ENCODE peak calls at places on chromosomes 16 and 17, in ten cellular contexts. R is transverse colon, O is T-helper 17 cell, N is A549, K is H9, C is K562, U is GM23248, P is heart right ventricle, W is kidney, E is BE2C. I is an unnamed sample. For H3K9me3, the result is how much of the 10 kb centered on the place peaks cover.

GRCh38 chr17:14048169-14048568 is 21.1 kb upstream of the COX10 start:
- DNase-seq in C (peak), P (no peak), R (no peak), E (no peak), O (no peak), U (peak), N (peak), K (no peak), W (no peak), I (no peak)

GRCh38 chr17:39700148-39700987 is 504 bp downstream of the ERBB2 start:
- DNase-seq in C (no peak), E (no peak), U (peak), O (no peak), R (no peak), W (peak), P (no peak), N (peak), K (no peak), I (no peak)

GRCh38 chr17:78888911-78889496 is 14.0 kb downstream of the CEP295NL start:
- DNase-seq in C (no peak), K (no peak), N (no peak), R (no peak), U (no peak), O (no peak), W (no peak), P (no peak), E (no peak), I (no peak)

GRCh38 chr17:82271401-82271800 is 2.1 kb downstream of the CSNK1D start:
- DNase-seq in R (no peak), U (no peak), C (no peak), P (no peak), W (no peak), E (no peak), K (no peak), O (no peak), N (no peak), I (no peak)

GRCh38 chr16:79008869-79009179 is 591.7 kb downstream of the MAF start:
- DNase-seq in C (no peak), O (no peak), U (no peak), W (no peak), E (no peak), R (no peak), P (no peak), N (no peak), K (no peak), I (no peak)

GRCh38 chr16:55035037-55035436 is 104.4 kb downstream of the IRX5 start:
- DNase-seq in O (no peak), U (peak), N (peak), E (peak), K (peak), C (peak), W (no peak), P (no peak), R (no peak), I (no peak)

GRCh38 chr17:37478187-37478586 is 11.5 kb upstream of the DUSP14 start:
- DNase-seq in P (peak), O (no peak), W (no peak), R (no peak), N (no peak), C (no peak), K (no peak), U (peak), E (no peak), I (no peak)

GRCh38 chr16:5075637-5076036 is 4.0 kb downstream of the ALG1 start:
- DNase-seq in W (no peak), U (no peak), P (no peak), E (no peak), K (no peak), R (no peak), O (no peak), C (peak), N (no peak), I (no peak)

GRCh38 chr17:45977976-45978626 is 20.9 kb upstream of the STH start:
- DNase-seq in N (no peak), U (no peak), R (no peak), E (no peak), W (peak), C (no peak), P (no peak), K (no peak), O (no peak), I (no peak)

GRCh38 chr17:64315032-64315490 is 52.0 kb upstream of the TEX2 start:
- DNase-seq in U (peak), N (no peak), W (peak), R (peak), C (no peak), E (no peak), O (no peak), K (no peak), P (peak), I (no peak)

GRCh38 chr17:55053855-55054254 is 85.3 kb downstream of the STXBP4 start:
- DNase-seq in O (no peak), P (no peak), K (no peak), E (no peak), N (no peak), W (no peak), C (no peak), U (peak), R (no peak), I (no peak)

GRCh38 chr17:78527345-78527744 is 49.9 kb downstream of the DNAH17 start:
- DNase-seq in E (no peak), K (no peak), P (no peak), O (no peak), C (no peak), N (no peak), R (no peak), W (no peak), U (no peak), I (no peak)

GRCh38 chr16:79209308-79209707 is 391.2 kb downstream of the MAF start:
- DNase-seq in O (no peak), R (no peak), P (no peak), K (no peak), W (no peak), C (no peak), E (no peak), N (no peak), U (no peak), I (no peak)

GRCh38 chr17:75457047-75457654 is 716 bp downstream of the TMEM94 start:
- DNase-seq in E (peak), K (peak), O (no peak), U (peak), P (peak), N (no peak), C (peak), W (peak), R (no peak), I (no peak)

GRCh38 chr16:67993207-67994036 is 5.9 kb downstream of the DPEP2 start:
- DNase-seq in R (peak), E (peak), O (peak), N (peak), K (peak), C (peak), U (peak), P (peak), W (peak), I (peak)

GRCh38 chr16:73069581-73070262 is 21.8 kb upstream of the ZFHX3 start:
- DNase-seq in E (no peak), K (no peak), N (no peak), O (no peak), R (no peak), U (no peak), P (no peak), W (no peak), C (no peak), I (no peak)

DNA sequence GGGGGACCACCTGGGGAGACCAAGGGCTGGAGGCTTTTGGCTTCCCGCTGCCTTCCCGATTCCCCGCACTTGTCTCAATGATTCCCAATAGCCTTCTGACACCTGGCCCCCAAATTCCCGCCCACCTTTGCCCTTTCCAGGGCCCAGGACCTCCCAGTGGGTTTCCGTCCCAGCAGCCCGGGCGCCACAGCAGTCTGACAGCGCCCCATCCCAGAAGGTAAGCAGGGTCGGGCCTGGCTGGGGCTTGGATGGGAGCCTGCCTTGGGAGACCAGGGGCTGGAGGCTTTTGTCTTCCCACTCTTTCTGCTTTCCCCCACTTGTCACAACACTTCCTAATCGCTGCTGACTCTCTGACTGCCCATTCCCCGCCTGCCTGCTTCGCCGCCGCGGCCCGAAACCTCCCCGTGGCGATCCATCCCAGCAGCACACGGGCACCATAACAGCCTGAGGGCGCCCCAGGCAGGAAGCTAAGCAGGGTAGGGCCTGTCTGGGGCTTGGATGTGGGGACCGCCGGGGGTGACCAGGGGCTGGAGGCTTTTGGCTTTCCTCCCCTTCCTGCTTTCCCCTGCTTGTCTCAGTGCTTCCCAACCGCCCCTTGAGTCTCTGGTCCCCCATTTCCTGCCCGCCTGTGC is 2289.3 kb downstream of the TP53TG3F start:
- DNase-seq in E (no peak), P (no peak), R (no peak), N (no peak), K (no peak), C (no peak), W (no peak), O (no peak), U (no peak), I (no peak)
- H3K9me3 ChIP-seq in E (under half), P (under half), R (under half), N (under half), K (half or more), C (under half), W (under half), O (under half), U (under half), I (half or more)

DNA sequence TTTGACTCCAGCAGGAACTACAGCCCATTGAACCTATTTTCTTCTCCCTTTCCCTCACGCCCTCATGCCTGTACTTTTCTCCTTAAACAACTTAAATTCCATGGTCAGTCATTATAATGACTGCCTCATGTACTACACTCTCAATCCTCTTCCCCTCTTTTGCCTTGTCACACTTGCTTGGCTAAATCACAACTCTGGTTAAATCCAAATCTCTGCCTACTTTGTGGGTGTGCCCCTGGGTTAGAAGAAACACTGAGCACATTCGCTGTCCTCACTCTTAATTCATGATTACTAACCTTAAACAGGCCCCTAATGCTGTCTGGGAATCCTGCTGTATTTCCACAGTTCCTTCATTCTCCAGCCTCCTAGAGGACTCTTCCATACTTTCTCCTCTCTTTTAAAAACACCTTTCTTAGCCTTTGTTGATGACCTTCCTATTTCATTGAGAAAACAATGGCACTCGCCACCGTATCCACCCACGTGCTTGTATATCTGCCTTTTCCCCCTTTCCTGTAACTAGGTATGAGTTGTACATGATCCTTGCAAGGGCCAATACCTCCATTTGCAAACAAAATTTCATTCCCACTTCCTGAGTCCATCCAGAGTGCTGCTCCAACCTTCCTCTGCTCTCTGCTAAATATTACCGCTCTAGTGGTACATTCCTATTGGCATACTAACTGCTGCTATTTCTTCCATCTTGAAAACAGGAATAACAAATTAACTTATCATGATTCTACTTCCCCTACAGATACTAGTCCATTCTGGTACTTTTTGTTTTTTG is 28.9 kb downstream of the ZNRF1 start:
- DNase-seq in C (no peak), P (no peak), U (peak), N (no peak), E (no peak), W (no peak), R (no peak), K (no peak), O (no peak), I (no peak)
- H3K9me3 ChIP-seq in C (under half), P (under half), U (under half), N (under half), E (under half), W (under half), R (under half), K (under half), O (under half), I (under half)

DNA sequence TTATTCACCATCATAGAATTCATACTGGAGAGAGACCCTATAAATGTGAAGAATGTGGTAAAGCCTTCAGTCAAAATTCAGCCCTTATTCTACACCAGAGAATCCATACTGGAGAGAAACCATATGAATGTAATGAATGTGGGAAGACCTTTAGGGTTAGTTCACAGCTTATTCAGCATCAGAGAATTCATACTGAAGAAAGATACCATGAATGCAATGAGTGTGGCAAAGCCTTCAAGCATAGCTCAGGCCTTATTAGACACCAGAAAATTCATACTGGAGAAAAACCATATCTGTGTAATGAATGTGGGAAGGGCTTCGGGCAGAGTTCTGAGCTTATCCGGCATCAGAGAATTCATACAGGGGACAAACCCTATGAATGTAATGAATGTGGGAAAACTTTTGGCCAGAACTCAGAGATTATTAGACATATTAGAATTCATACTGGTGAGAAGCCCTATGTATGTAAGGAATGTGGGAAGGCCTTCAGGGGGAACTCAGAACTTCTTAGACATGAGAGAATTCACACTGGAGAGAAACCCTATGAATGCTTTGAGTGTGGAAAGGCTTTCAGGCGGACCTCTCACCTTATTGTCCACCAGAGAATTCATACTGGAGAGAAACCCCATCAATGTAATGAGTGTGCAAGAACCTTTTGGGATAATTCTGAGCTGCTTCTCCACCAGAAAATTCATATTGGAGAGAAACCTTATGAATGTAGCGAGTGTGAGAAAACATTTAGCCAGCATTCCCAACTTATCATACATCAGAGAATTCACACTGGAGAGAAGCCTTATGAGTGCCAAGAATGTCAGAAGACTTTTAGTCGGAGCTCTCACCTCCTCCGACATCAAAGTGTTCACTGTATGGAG is 14.1 kb downstream of the ZFP3 start:
- DNase-seq in C (no peak), N (no peak), K (no peak), P (no peak), O (no peak), R (no peak), E (no peak), U (no peak), W (no peak), I (no peak)
- H3K9me3 ChIP-seq in C (under half), N (half or more), K (half or more), P (half or more), O (half or more), R (half or more), E (under half), U (under half), W (half or more), I (half or more)

GRCh38 chr17:41144846-41145245 is 4.5 kb upstream of the KRTAP4-6 start:
- DNase-seq in U (no peak), P (no peak), W (no peak), E (no peak), R (no peak), K (no peak), O (no peak), N (no peak), C (no peak), I (no peak)

GRCh38 chr17:41145261-41145660 is 4.4 kb downstream of the KRTAP4-5 start:
- DNase-seq in C (no peak), O (no peak), U (no peak), N (no peak), K (no peak), P (no peak), E (no peak), W (no peak), R (no peak), I (no peak)

GRCh38 chr17:41140360-41141132 is at the start of gene KRTAP4-6:
- DNase-seq in C (no peak), W (no peak), E (no peak), K (no peak), R (no peak), P (no peak), O (no peak), U (peak), N (no peak), I (peak)

DNA sequence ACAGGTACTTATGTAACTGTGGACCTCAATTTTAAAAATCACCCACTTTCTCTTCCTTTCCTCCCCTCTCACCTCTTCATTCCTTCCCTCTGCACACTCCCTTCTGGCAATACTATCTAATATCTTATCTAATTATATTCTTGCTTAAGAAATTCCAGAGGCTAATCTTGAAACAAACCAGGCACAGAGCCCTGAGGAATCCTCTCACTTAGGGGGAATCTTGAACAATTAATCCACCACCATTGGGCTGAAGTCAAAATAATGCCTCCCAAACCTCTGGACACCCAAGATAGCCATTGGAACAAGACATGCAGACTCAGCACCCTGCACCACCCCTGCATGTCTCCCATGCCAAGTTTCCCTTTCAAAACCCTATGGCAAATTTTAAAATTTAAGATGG is 1.0 kb upstream of the KRTAP4-6 start:
- DNase-seq in N (no peak), P (no peak), R (no peak), E (no peak), C (no peak), U (no peak), W (no peak), O (no peak), K (no peak), I (no peak)
- H3K9me3 ChIP-seq in N (under half), P (under half), R (under half), E (under half), C (under half), U (under half), W (under half), O (under half), K (under half), I (under half)

GRCh38 chr17:59003860-59004259 is 102.8 kb downstream of the TRIM37 start:
- DNase-seq in C (no peak), W (no peak), P (no peak), U (no peak), N (no peak), O (no peak), R (no peak), K (no peak), E (no peak), I (no peak)

GRCh38 chr17:59000022-59000421 is 106.7 kb downstream of the TRIM37 start:
- DNase-seq in W (no peak), K (no peak), O (no peak), N (no peak), R (no peak), U (no peak), E (no peak), C (no peak), P (no peak), I (no peak)

GRCh38 chr17:59001158-59001814 is 105.4 kb downstream of the TRIM37 start:
- DNase-seq in C (peak), U (peak), P (peak), O (peak), E (no peak), R (peak), W (no peak), K (peak), N (no peak), I (no peak)

GRCh38 chr17:59002848-59003247 is 103.8 kb downstream of the TRIM37 start:
- DNase-seq in R (no peak), P (no peak), C (no peak), W (no peak), N (no peak), E (no peak), O (no peak), K (no peak), U (peak), I (no peak)

DNA sequence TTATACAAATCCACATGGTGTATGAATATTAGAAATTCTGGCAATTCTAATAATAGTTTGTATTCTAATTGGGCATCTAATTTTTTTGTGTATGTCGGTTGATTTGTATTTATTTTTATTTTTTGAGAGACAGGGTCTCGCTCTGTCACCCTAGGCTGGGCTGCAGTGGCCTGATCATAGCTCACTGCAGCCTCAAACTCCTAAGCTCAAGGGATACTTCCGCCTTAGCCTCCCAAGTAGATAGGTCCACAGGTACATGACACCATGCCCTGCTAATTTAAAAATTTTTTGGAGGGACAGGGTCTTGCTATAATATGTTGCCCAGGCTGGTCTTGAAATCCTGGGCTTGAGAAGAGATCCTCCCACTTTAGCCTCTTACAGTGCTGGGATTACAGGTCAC is 104.6 kb downstream of the TRIM37 start:
- DNase-seq in O (no peak), R (no peak), W (no peak), P (no peak), E (no peak), U (no peak), C (no peak), N (no peak), K (no peak), I (no peak)
- H3K9me3 ChIP-seq in O (under half), R (under half), W (under half), P (under half), E (under half), U (under half), C (under half), N (under half), K (under half), I (under half)

DNA sequence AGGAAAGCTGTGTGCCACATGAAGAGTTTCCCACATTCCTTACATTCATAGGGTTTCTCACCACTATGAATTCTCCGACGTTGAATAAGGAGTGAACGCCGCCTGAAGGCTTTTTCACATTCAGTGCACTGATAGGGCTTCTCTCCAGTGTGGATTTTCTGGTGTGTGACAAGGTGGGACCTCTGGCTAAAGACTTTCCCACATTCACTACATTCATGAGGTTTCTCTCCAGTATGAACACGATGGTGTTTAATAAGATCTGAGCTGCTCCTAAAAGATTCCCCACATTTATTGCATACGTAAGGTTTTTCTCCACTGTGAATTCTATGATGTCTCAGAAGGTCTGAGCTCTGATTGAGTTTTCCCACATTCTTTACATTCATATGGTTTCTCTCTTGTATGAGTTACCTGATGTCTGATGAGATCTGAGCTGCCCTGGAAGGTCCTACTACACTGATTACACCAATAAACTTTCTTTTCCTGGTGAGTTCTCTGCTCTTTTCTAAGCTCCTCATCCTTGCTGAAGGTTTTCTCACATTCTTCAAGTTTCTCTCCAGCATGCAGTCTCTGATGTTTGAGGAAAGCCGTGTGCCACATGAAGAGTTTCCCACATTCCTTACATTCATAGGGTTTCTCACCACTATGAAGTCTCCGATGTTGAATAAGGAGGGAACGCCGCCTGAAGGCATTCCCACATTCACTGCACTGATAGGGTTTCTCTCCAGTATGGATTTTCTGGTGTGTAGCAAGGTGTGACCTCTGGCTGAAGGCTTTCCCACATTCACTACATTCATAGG is 10.0 kb downstream of the ZNF594 start:
- DNase-seq in R (no peak), P (no peak), N (no peak), C (no peak), O (no peak), K (no peak), E (no peak), U (no peak), W (no peak), I (no peak)
- H3K9me3 ChIP-seq in R (half or more), P (half or more), N (half or more), C (under half), O (under half), K (half or more), E (under half), U (under half), W (half or more), I (half or more)

I was measured in AG04450.